ENCODE peak calls at places on chromosomes 13 and 19, in seven cellular contexts. B is NCI-H774; D is small intestine; P is ELF-1; A is hippocampal formation; Z is activated CD4-positive, alpha-beta T cell treated with anti-CD3 and anti-CD28 coated beads, Interleukin-2, amount 10 ng/mL, durations not matched to agents 7 days and 5 days; L is epithelial cell of esophagus. Y is an unnamed sample.

GRCh38 chr13:49502954-49503353 is 7.2 kb downstream of the PHF11 start:
- DNase-seq in B (no peak), D (no peak), P (no peak), A (no peak), Z (no peak), L (no peak), Y (no peak)

GRCh38 chr19:48398329-48399235 is 5.1 kb downstream of the GRIN2D start:
- DNase-seq in B (peak), D (peak), P (peak), A (no peak), Z (peak), L (peak), Y (peak)

GRCh38 chr19:30222428-30222873 is 149.7 kb upstream of the ZNF536 start:
- DNase-seq in B (no peak), D (no peak), P (peak), A (no peak), Z (no peak), L (no peak), Y (no peak)

GRCh38 chr19:50759886-50760285 is 10.4 kb upstream of the GPR32 start:
- DNase-seq in B (no peak), D (no peak), P (no peak), A (no peak), Z (no peak), L (no peak), Y (no peak)

GRCh38 chr19:35249848-35250711 is 1.3 kb downstream of the LSR start:
- DNase-seq in B (peak), D (no peak), P (no peak), A (no peak), Z (peak), L (no peak), Y (no peak)

GRCh38 chr13:79490846-79491245 is 9.9 kb downstream of the NDFIP2 start:
- DNase-seq in B (no peak), D (no peak), P (no peak), A (no peak), Z (no peak), L (no peak), Y (no peak)

GRCh38 chr19:35563207-35563829 is at the start of gene ATP4A:
- DNase-seq in B (no peak), D (no peak), P (no peak), A (no peak), Z (no peak), L (no peak), Y (no peak)

GRCh38 chr13:88472316-88472715 is 801.1 kb downstream of the SLITRK5 start:
- DNase-seq in B (no peak), D (no peak), P (no peak), A (no peak), Z (no peak), L (no peak), Y (no peak)

GRCh38 chr13:35179494-35179893 is 237.4 kb downstream of the NBEA start:
- DNase-seq in B (no peak), D (no peak), P (no peak), A (no peak), Z (no peak), L (no peak), Y (no peak)

GRCh38 chr13:66847541-66847940 is 382.6 kb downstream of the PCDH9 start:
- DNase-seq in B (no peak), D (no peak), P (no peak), A (no peak), Z (no peak), L (no peak), Y (no peak)

GRCh38 chr13:58542530-58542929 is 911.0 kb downstream of the PCDH17 start:
- DNase-seq in B (no peak), D (no peak), P (no peak), A (no peak), Z (no peak), L (no peak), Y (no peak)

GRCh38 chr19:40611096-40611495 is 9.9 kb downstream of the LTBP4 start:
- DNase-seq in B (no peak), D (peak), P (no peak), A (no peak), Z (no peak), L (peak), Y (no peak)

GRCh38 chr19:41537789-41538188 is 38.2 kb upstream of the CEACAM21 start:
- DNase-seq in B (no peak), D (peak), P (no peak), A (no peak), Z (peak), L (peak), Y (no peak)

GRCh38 chr13:51590966-51591627 is 6.8 kb downstream of the WDFY2 start:
- DNase-seq in B (no peak), D (no peak), P (peak), A (no peak), Z (no peak), L (peak), Y (no peak)

GRCh38 chr19:38836438-38837303 is 5.1 kb upstream of the ECH1 start:
- DNase-seq in B (no peak), D (no peak), P (peak), A (no peak), Z (no peak), L (peak), Y (no peak)